ENCODE peak calls at places on chromosomes 13 and 19, in seven cellular contexts. I is pancreas; R is ovary; T is IMR-90; V is cardiac muscle cell; F is CD8-positive, alpha-beta T cell; X is ascending aorta. U is an unnamed sample. For H3K36me3, the result is how much of the 10 kb centered on the place peaks cover.

GRCh38 chr19:21022996-21023395 is 2.5 kb downstream of the ZNF430 start:
- DNase-seq in I (no peak), R (no peak), T (peak), V (no peak), F (no peak), X (no peak), U (no peak)

GRCh38 chr19:54403054-54403453 is 12.2 kb upstream of the TTYH1 start:
- DNase-seq in I (no peak), R (no peak), T (no peak), V (no peak), F (no peak), X (no peak), U (no peak)

GRCh38 chr13:27147530-27148170 is 24.0 kb downstream of the USP12 start:
- DNase-seq in I (no peak), R (no peak), T (peak), V (no peak), F (no peak), X (no peak), U (no peak)

GRCh38 chr13:33150146-33150545 is 133.9 kb downstream of the KL start:
- DNase-seq in I (no peak), R (no peak), T (peak), V (no peak), F (no peak), X (no peak), U (no peak)

GRCh38 chr13:110387451-110388140 is 80.5 kb downstream of the COL4A2 start:
- DNase-seq in I (no peak), R (peak), T (peak), V (no peak), F (no peak), X (peak), U (no peak)

GRCh38 chr13:65943711-65944110 is 1286.4 kb downstream of the PCDH9 start:
- DNase-seq in I (no peak), R (no peak), T (no peak), V (no peak), F (no peak), X (no peak), U (no peak)

GRCh38 chr19:12695997-12696365 is 450 bp downstream of the FBXW9 start:
- DNase-seq in I (no peak), R (no peak), T (no peak), V (no peak), F (no peak), X (no peak), U (no peak)

GRCh38 chr19:4575978-4576933 is 16.8 kb upstream of the SEMA6B start:
- DNase-seq in I (no peak), R (peak), T (peak), V (peak), F (peak), X (no peak), U (peak)

GRCh38 chr19:17908244-17908643 is 24.6 kb upstream of the CCDC124 start:
- DNase-seq in I (no peak), R (no peak), T (no peak), V (no peak), F (no peak), X (no peak), U (no peak)

GRCh38 chr13:95480131-95480545 is 72.4 kb upstream of the CLDN10 start:
- DNase-seq in I (peak), R (no peak), T (no peak), V (no peak), F (no peak), X (no peak), U (no peak)

GRCh38 chr19:41226053-41226873 is 7.2 kb downstream of the AXL start:
- DNase-seq in I (peak), R (peak), T (peak), V (peak), F (peak), X (peak), U (peak)

GRCh38 chr13:101150998-101151397 is 265.3 kb downstream of the NALCN start:
- DNase-seq in I (no peak), R (no peak), T (peak), V (peak), F (no peak), X (no peak), U (no peak)

GRCh38 chr13:38566526-38566925 is 120.4 kb upstream of the FREM2 start:
- DNase-seq in I (no peak), R (no peak), T (no peak), V (no peak), F (no peak), X (no peak), U (no peak)

GRCh38 chr13:32587014-32587773 is 942 bp downstream of the PDS5B start:
- DNase-seq in I (peak), R (peak), T (peak), V (peak), F (peak), X (no peak), U (peak)

GRCh38 chr13:73335938-73336337 is 277.1 kb downstream of the KLF5 start:
- DNase-seq in I (no peak), R (no peak), T (no peak), V (no peak), F (no peak), X (no peak), U (no peak)

GRCh38 chr19:40441719-40442253 is 2.3 kb downstream of the SERTAD3 start:
- DNase-seq in I (no peak), R (no peak), T (no peak), V (no peak), F (no peak), X (no peak), U (no peak)

GRCh38 chr19:8090932-8091331 is 38.4 kb downstream of the CCL25 start:
- DNase-seq in I (no peak), R (no peak), T (no peak), V (no peak), F (no peak), X (no peak), U (no peak)

GRCh38 chr19:11480927-11481776 is at the start of gene ELAVL3:
- DNase-seq in I (no peak), R (no peak), T (no peak), V (no peak), F (no peak), X (no peak), U (no peak)

GRCh38 chr13:94168784-94169512 is 310.5 kb downstream of the DCT start:
- DNase-seq in I (no peak), R (no peak), T (peak), V (no peak), F (no peak), X (no peak), U (no peak)

GRCh38 chr13:31009166-31009565 is 76.7 kb downstream of the TEX26 start:
- DNase-seq in I (no peak), R (no peak), T (no peak), V (no peak), F (no peak), X (no peak), U (no peak)

GRCh38 chr13:46749951-46750350 is 47.0 kb downstream of the ESD start:
- DNase-seq in I (no peak), R (no peak), T (peak), V (no peak), F (no peak), X (no peak), U (no peak)

GRCh38 chr13:113764793-113765190 is 5.8 kb downstream of the TMEM255B start:
- DNase-seq in I (no peak), R (no peak), T (no peak), V (no peak), F (no peak), X (no peak), U (no peak)

GRCh38 chr19:35528218-35529038 is at the start of gene SBSN:
- DNase-seq in I (no peak), R (no peak), T (peak), V (no peak), F (no peak), X (no peak), U (no peak)

GRCh38 chr13:27367570-27367969 is 56.8 kb upstream of the GTF3A start:
- DNase-seq in I (peak), R (no peak), T (no peak), V (no peak), F (no peak), X (no peak), U (no peak)

GRCh38 chr13:51767100-51767499 is 36.9 kb downstream of the DHRS12 start:
- DNase-seq in I (no peak), R (no peak), T (no peak), V (no peak), F (no peak), X (no peak), U (no peak)

GRCh38 chr13:42394361-42395065 is 122.6 kb downstream of the AKAP11 start:
- DNase-seq in I (no peak), R (no peak), T (no peak), V (no peak), F (no peak), X (no peak), U (no peak)

GRCh38 chr19:17944301-17944700 is 11.5 kb downstream of the CCDC124 start:
- DNase-seq in I (no peak), R (peak), T (peak), V (no peak), F (no peak), X (no peak), U (no peak)

GRCh38 chr19:3062165-3063105 is at the start of gene TLE5:
- DNase-seq in I (peak), R (peak), T (no peak), V (peak), F (peak), X (no peak), U (peak)

GRCh38 chr13:49248433-49249002 is 793 bp downstream of the CDADC1 start:
- DNase-seq in I (peak), R (no peak), T (peak), V (no peak), F (no peak), X (no peak), U (no peak)

GRCh38 chr19:41537789-41538188 is 38.2 kb upstream of the CEACAM21 start:
- DNase-seq in I (no peak), R (no peak), T (peak), V (no peak), F (no peak), X (no peak), U (no peak)

GRCh38 chr13:45784755-45785675 is 66.5 kb downstream of the SIAH3 start:
- DNase-seq in I (no peak), R (no peak), T (no peak), V (no peak), F (no peak), X (no peak), U (no peak)

GRCh38 chr19:37932985-37933953 is 26.3 kb downstream of the SIPA1L3 start:
- DNase-seq in I (peak), R (no peak), T (peak), V (no peak), F (no peak), X (no peak), U (no peak)

GRCh38 chr19:33132425-33132824 is 511 bp downstream of the WDR88 start:
- DNase-seq in I (no peak), R (no peak), T (no peak), V (no peak), F (no peak), X (no peak), U (no peak)

GRCh38 chr13:76019421-76020044 is 383.4 kb downstream of the LMO7 start:
- DNase-seq in I (no peak), R (no peak), T (no peak), V (peak), F (no peak), X (no peak), U (no peak)

GRCh38 chr13:20441879-20442278 is 83.8 kb downstream of the CRYL1 start:
- DNase-seq in I (no peak), R (no peak), T (peak), V (no peak), F (no peak), X (no peak), U (no peak)

GRCh38 chr13:39604736-39605135 is 1.7 kb upstream of the LHFPL6 start:
- DNase-seq in I (no peak), R (no peak), T (no peak), V (no peak), F (no peak), X (no peak), U (no peak)

GRCh38 chr13:109159650-109160309 is 530.4 kb downstream of the MYO16 start:
- DNase-seq in I (no peak), R (no peak), T (no peak), V (no peak), F (no peak), X (no peak), U (no peak)

GRCh38 chr19:13024126-13024957 is 29.1 kb downstream of the NFIX start:
- DNase-seq in I (no peak), R (no peak), T (peak), V (no peak), F (no peak), X (no peak), U (no peak)

GRCh38 chr19:9427941-9428340 is 7.4 kb downstream of the ZNF266 start:
- DNase-seq in I (no peak), R (no peak), T (no peak), V (no peak), F (no peak), X (no peak), U (no peak)

GRCh38 chr19:9430444-9430843 is 4.9 kb downstream of the ZNF266 start:
- DNase-seq in I (no peak), R (no peak), T (no peak), V (no peak), F (no peak), X (no peak), U (no peak)

GRCh38 chr19:9436358-9436757 is 985 bp upstream of the ZNF266 start:
- DNase-seq in I (no peak), R (no peak), T (no peak), V (no peak), F (no peak), X (no peak), U (no peak)

GRCh38 chr19:9435279-9436268 is at the start of gene ZNF266:
- DNase-seq in I (peak), R (peak), T (peak), V (peak), F (peak), X (peak), U (peak)

DNA sequence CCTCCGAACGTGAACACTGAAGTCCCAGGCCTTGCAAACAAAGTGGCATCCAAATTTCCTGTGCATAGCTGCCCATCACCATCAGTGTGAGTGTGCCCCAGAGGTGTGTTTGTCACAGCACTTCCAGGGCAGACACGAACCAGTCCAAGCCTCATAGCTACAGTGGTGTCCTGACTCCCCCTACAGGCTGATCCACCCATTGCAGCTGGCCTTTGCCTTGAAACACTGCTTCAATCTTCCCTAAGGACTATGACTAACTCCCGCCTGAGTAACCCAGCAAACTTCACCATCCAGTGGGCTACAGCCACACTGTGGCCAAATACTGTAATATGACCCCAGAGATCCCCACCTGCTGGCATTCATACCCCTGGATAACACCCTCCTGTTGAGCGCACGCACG is 3.9 kb downstream of the ZNF266 start:
- DNase-seq in I (no peak), R (no peak), T (peak), V (peak), F (no peak), X (no peak), U (no peak)
- H3K4me3 ChIP-seq in I (no peak), R (no peak), T (no peak), V (no peak), F (no peak), X (no peak), U (no peak)

GRCh38 chr19:15812059-15812722 is 3.3 kb downstream of the OR10H1 start:
- DNase-seq in I (no peak), R (no peak), T (no peak), V (no peak), F (peak), X (no peak), U (no peak)
- TF ChIP-seq CTCF in I (no peak), R (no peak), T (no peak), V (no peak), F (peak), X (no peak), U (no peak)

GRCh38 chr19:1125601-1126533 is 22.1 kb downstream of the GPX4 start:
- DNase-seq in I (no peak), R (no peak), T (peak), V (no peak), F (no peak), X (no peak), U (no peak)
- H3K36me3 ChIP-seq in I (under half), R (under half), T (half or more), V (under half), F (half or more), X (half or more), U (under half)

GRCh38 chr19:45528744-45529453 is 21.6 kb downstream of the VASP start:
- DNase-seq in I (peak), R (peak), T (no peak), V (peak), F (no peak), X (no peak), U (peak)
- H3K4me3 ChIP-seq in I (peak), R (peak), T (no peak), V (peak), F (no peak), X (peak), U (no peak)